ENCODE peak calls at places on chromosomes 6 and 20, in ten cellular contexts. L is stomach, O is HepG2, Q is body of pancreas, F is heart left ventricle, J is ovary, X is transverse colon, D is uterus, T is IMR-90, W is K562. S is an unnamed sample.

GRCh38 chr20:23120261-23120660 is 34.1 kb upstream of the CD93 start:
- DNase-seq in L (no peak), O (no peak), Q (no peak), F (no peak), J (no peak), X (no peak), D (no peak), T (no peak), W (no peak), S (no peak)

GRCh38 chr6:46626228-46626909 is 26.2 kb downstream of the CYP39A1 start:
- DNase-seq in L (no peak), O (peak), Q (no peak), F (no peak), J (no peak), X (no peak), D (no peak), T (peak), W (no peak), S (no peak)

GRCh38 chr6:27890351-27891299 is 21.6 kb downstream of the OR2B2 start:
- DNase-seq in L (peak), O (no peak), Q (peak), F (peak), J (no peak), X (peak), D (no peak), T (peak), W (peak), S (no peak)

GRCh38 chr20:694496-694895 is 18.9 kb upstream of the SCRT2 start:
- DNase-seq in L (no peak), O (no peak), Q (no peak), F (no peak), J (no peak), X (no peak), D (no peak), T (no peak), W (no peak), S (no peak)

GRCh38 chr6:119234457-119234856 is 115.1 kb downstream of the MAN1A1 start:
- DNase-seq in L (no peak), O (no peak), Q (no peak), F (no peak), J (no peak), X (no peak), D (no peak), T (no peak), W (no peak), S (no peak)

GRCh38 chr6:31354788-31355539 is 2.0 kb downstream of the HLA-B start:
- DNase-seq in L (no peak), O (no peak), Q (no peak), F (no peak), J (no peak), X (no peak), D (no peak), T (no peak), W (no peak), S (no peak)

GRCh38 chr20:11112837-11113236 is 439.0 kb upstream of the JAG1 start:
- DNase-seq in L (no peak), O (no peak), Q (no peak), F (no peak), J (no peak), X (no peak), D (no peak), T (peak), W (no peak), S (no peak)

GRCh38 chr6:27889628-27890315 is 22.4 kb downstream of the OR2B2 start:
- DNase-seq in L (no peak), O (no peak), Q (no peak), F (no peak), J (no peak), X (no peak), D (no peak), T (no peak), W (no peak), S (no peak)

GRCh38 chr6:44485601-44486000 is 98.1 kb downstream of the CDC5L start:
- DNase-seq in L (no peak), O (no peak), Q (no peak), F (no peak), J (no peak), X (no peak), D (no peak), T (no peak), W (no peak), S (no peak)

GRCh38 chr6:44126320-44127149 is 717 bp downstream of the MRPL14 start:
- DNase-seq in L (peak), O (peak), Q (peak), F (peak), J (peak), X (peak), D (peak), T (peak), W (no peak), S (peak)

GRCh38 chr6:47187108-47187507 is 122.6 kb downstream of the TNFRSF21 start:
- DNase-seq in L (no peak), O (no peak), Q (no peak), F (no peak), J (no peak), X (no peak), D (no peak), T (no peak), W (no peak), S (no peak)

GRCh38 chr6:142774292-142774691 is 170.7 kb downstream of the HIVEP2 start:
- DNase-seq in L (no peak), O (no peak), Q (no peak), F (no peak), J (no peak), X (no peak), D (no peak), T (no peak), W (no peak), S (no peak)

GRCh38 chr20:23435675-23436539 is 3.6 kb upstream of the CSTL1 start:
- DNase-seq in L (peak), O (peak), Q (peak), F (no peak), J (no peak), X (peak), D (no peak), T (no peak), W (no peak), S (peak)

GRCh38 chr20:46811328-46812084 is 83.1 kb upstream of the EYA2 start:
- DNase-seq in L (no peak), O (no peak), Q (no peak), F (no peak), J (no peak), X (no peak), D (no peak), T (no peak), W (no peak), S (no peak)

GRCh38 chr6:39113788-39114187 is 1.2 kb downstream of the SAYSD1 start:
- DNase-seq in L (no peak), O (no peak), Q (no peak), F (no peak), J (no peak), X (no peak), D (no peak), T (no peak), W (no peak), S (no peak)

GRCh38 chr6:39114395-39114706 is 635 bp downstream of the SAYSD1 start:
- DNase-seq in L (no peak), O (no peak), Q (no peak), F (no peak), J (no peak), X (no peak), D (no peak), T (no peak), W (no peak), S (no peak)

GRCh38 chr6:39124114-39124513 is 9.1 kb upstream of the SAYSD1 start:
- DNase-seq in L (no peak), O (no peak), Q (no peak), F (no peak), J (no peak), X (no peak), D (no peak), T (no peak), W (no peak), S (no peak)

GRCh38 chr6:39114707-39115599 is at the start of gene SAYSD1:
- DNase-seq in L (peak), O (peak), Q (peak), F (peak), J (peak), X (peak), D (peak), T (peak), W (peak), S (peak)

DNA sequence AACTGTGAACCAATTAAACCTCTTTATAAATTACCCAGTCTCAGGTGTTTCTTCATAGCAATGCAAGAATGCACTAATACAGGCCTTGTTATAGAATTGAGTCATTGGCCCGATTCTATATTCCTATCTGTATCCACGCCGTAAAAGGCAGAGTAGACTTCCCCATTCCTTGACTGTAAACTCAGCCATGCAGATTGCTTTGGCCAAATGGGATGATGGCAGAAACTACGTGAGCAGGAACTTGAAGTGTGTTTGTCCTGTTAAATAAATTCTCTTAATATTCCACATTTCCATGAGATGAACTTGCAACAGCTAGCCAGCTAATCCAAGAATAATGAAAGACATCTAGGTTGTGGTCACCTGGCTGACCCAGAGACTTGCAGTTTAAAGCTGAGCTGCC is 3.9 kb upstream of the SAYSD1 start:
- DNase-seq in L (no peak), O (no peak), Q (no peak), F (no peak), J (no peak), X (no peak), D (no peak), T (no peak), W (no peak), S (no peak)
- TF ChIP-seq POLR2A in L (no peak), O (no peak), Q (no peak), F (no peak), J (no peak), X (no peak), D (no peak), T (no peak), W (no peak), S (no peak)

GRCh38 chr6:33071579-33071978 is 1.9 kb downstream of the HLA-DPA1 start:
- DNase-seq in L (no peak), O (no peak), Q (no peak), F (no peak), J (no peak), X (no peak), D (no peak), T (no peak), W (no peak), S (no peak)

GRCh38 chr6:33075208-33075567 is 602 bp upstream of the HLA-DPB1 start:
- DNase-seq in L (no peak), O (no peak), Q (no peak), F (no peak), J (no peak), X (no peak), D (no peak), T (no peak), W (no peak), S (no peak)

GRCh38 chr6:33073431-33073871 is at the start of gene HLA-DPA1:
- DNase-seq in L (peak), O (no peak), Q (peak), F (peak), J (no peak), X (peak), D (no peak), T (peak), W (no peak), S (no peak)

GRCh38 chr6:33070909-33071308 is 2.5 kb downstream of the HLA-DPA1 start:
- DNase-seq in L (no peak), O (no peak), Q (no peak), F (no peak), J (no peak), X (no peak), D (no peak), T (no peak), W (no peak), S (no peak)

GRCh38 chr6:33072508-33073100 is 845 bp downstream of the HLA-DPA1 start:
- DNase-seq in L (no peak), O (no peak), Q (no peak), F (no peak), J (no peak), X (no peak), D (no peak), T (no peak), W (no peak), S (no peak)
- H3K4me3 ChIP-seq in L (peak), O (no peak), Q (no peak), F (peak), J (no peak), X (no peak), D (no peak), T (no peak), W (no peak), S (peak)

GRCh38 chr20:45372646-45373352 is 5.3 kb downstream of the TP53TG5 start:
- DNase-seq in L (no peak), O (no peak), Q (peak), F (peak), J (no peak), X (no peak), D (peak), T (no peak), W (no peak), S (no peak)

GRCh38 chr20:45372241-45372640 is 5.9 kb downstream of the TP53TG5 start:
- DNase-seq in L (no peak), O (no peak), Q (no peak), F (no peak), J (no peak), X (no peak), D (no peak), T (no peak), W (no peak), S (no peak)

GRCh38 chr20:45374966-45375365 is 3.2 kb downstream of the TP53TG5 start:
- DNase-seq in L (no peak), O (no peak), Q (no peak), F (no peak), J (no peak), X (no peak), D (no peak), T (no peak), W (no peak), S (no peak)

GRCh38 chr20:45374101-45374467 is 4.0 kb downstream of the TP53TG5 start:
- DNase-seq in L (no peak), O (no peak), Q (no peak), F (no peak), J (no peak), X (no peak), D (no peak), T (no peak), W (no peak), S (no peak)

DNA sequence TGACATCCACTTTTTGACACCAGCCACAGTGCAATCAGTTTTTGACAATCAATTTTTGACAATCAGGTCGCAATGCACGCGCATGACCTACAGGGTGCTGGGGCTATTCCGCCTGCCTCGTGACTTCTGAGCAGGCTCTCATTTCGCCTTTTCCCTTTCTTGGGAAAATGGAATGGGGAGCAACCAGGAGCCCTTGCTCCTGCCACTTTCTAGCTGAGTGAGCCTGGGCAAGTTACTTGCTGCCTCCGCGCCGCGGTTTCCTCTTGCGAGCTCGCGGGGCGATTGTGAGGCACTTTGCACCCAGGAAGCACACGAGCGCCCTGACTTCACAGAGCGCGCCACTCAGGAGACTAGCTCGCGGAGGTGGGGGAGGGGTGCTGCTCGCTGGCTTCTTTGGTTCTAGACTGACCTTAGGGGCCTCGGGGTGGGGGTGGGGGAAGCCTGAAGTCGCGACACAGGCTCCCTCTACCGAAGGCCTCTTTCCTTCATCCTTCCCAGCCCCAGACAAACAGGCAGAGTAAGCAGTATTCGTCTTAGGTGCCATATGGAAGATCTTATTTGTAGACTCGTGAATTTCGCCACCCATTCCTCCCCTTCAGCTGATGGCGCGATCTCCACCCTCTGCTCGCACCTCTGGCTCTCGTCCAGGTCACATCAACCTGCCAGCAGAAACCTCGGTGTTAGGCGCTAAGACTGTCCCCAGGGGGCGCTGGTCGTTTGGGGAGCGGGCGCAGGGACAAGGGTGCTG is 4.6 kb downstream of the TP53TG5 start:
- DNase-seq in L (peak), O (peak), Q (peak), F (peak), J (peak), X (peak), D (peak), T (peak), W (peak), S (peak)
- H3K27ac ChIP-seq in L (peak), O (no peak), Q (peak), F (peak), J (peak), X (peak), D (peak), T (no peak), W (peak), S (peak)

DNA sequence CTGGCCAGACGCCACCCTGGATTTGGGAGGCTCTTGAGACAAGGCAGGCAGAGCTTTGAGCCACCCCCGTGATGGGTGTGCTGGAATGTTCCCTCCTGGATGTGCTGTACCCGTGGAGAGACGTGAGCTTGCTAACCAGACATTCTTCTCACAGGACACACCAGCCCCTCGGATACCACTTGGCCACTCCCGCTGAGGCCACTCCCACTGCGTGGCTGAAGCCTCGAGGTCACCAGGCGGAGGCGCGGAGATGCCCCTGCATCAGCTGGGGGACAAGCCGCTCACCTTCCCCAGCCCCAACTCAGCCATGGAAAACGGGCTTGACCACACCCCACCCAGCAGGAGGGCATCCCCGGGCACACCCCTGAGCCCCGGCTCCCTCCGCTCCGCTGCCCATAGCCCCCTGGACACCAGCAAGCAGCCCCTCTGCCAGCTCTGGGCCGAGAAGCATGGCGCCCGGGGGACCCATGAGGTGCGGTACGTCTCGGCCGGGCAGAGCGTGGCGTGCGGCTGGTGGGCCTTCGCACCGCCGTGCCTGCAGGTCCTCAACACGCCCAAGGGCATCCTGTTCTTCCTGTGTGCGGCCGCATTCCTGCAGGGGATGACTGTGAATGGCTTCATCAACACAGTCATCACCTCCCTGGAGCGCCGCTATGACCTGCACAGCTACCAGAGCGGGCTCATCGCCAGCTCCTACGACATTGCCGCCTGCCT is 14.1 kb downstream of the SLCO4A1 start:
- DNase-seq in L (no peak), O (no peak), Q (no peak), F (no peak), J (peak), X (no peak), D (no peak), T (no peak), W (no peak), S (no peak)
- TF ChIP-seq POLR2A in L (no peak), O (peak), Q (no peak), F (no peak), J (no peak), X (no peak), D (no peak), T (no peak), W (no peak), S (no peak)

DNA sequence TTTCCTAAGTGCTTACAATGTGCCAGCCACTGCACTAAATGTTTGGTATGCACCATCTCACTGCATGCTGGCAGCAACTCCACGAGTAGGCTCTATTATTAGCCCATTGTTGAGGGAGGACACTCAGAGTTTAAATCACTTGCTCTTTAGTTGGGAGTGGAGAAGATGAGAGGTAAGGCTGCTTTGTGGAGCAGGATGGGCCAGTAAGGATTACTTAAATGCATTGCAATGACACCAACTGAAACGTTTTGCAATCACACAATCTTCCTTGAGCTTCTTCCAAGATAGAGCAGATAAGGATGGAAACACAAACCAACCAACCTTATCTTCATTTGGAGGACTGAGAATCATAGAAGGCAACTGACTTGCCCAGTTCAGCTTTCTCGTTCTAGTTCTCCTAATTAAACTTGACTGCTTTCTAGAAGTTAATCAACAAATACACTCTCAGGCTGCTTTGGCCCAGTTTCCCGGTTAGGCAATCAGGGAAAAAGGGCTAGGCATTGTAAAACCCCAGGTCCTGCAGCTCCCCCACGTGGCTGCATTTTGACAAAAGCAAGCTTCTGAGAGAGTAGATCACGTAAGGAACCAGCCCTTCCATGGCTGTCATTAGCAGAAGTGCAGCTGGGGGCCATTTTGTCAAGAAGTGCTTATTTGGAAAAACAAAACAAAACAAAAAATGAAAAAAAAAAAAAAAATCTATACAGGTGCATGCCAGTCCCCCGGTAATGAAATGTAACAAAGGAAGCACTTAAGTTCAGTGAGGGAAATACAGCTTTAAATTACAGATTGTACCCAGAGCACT is 130.6 kb downstream of the BCAS1 start:
- DNase-seq in L (peak), O (peak), Q (peak), F (peak), J (peak), X (peak), D (peak), T (peak), W (peak), S (peak)
- H3K4me3 ChIP-seq in L (no peak), O (no peak), Q (no peak), F (peak), J (no peak), X (no peak), D (no peak), T (no peak), W (no peak), S (no peak)

S was measured in right lobe of liver.